ENCODE peak calls at places on chromosomes 11 and 22, in eight cellular contexts. B is neural crest cell, Y is substantia nigra, C is midbrain, N is colonic mucosa, I is endothelial cell, V is HT1080, M is tibial artery. X is an unnamed sample.

GRCh38 chr11:7572001-7572712 is 58.4 kb downstream of the PPFIBP2 start:
- DNase-seq in I (no peak), M (no peak), N (no peak), Y (no peak), B (no peak), V (no peak), C (no peak), X (no peak)

GRCh38 chr11:88533001-88533400 is 195.5 kb upstream of the CTSC start:
- DNase-seq in I (no peak), M (no peak), B (no peak), Y (no peak), C (no peak), N (no peak), V (no peak), X (no peak)

GRCh38 chr11:119339581-119340334 is 925 bp downstream of the C1QTNF5 start:
- DNase-seq in C (peak; percentile 79), M (peak; percentile 61), N (peak; percentile 71), I (peak; percentile 80), Y (peak; percentile 80), V (no peak), B (peak; percentile 78), X (peak; percentile 61)

GRCh38 chr11:66603072-66603471 is 10.1 kb downstream of the CCS start:
- DNase-seq in Y (no peak), V (no peak), I (no peak), C (no peak), B (no peak), N (no peak), M (no peak), X (no peak)

GRCh38 chr22:46043816-46044717 is 67.1 kb upstream of the WNT7B start:
- DNase-seq in B (no peak), N (peak; percentile 69), M (peak; percentile 47), V (no peak), C (no peak), Y (no peak), I (no peak), X (peak; percentile 61)

GRCh38 chr11:419248-420005 is 4.6 kb upstream of the SIGIRR start:
- DNase-seq in M (no peak), Y (no peak), B (no peak), I (no peak), C (no peak), V (no peak), N (no peak), X (no peak)

GRCh38 chr11:64094463-64095223 is 58.9 kb downstream of the FLRT1 start:
- DNase-seq in M (no peak), B (no peak), I (no peak), Y (peak; percentile 33), V (peak; percentile 93), N (no peak), C (no peak), X (no peak)

GRCh38 chr22:32589007-32589406 is 114.4 kb downstream of the FBXO7 start:
- DNase-seq in N (no peak), I (no peak), M (peak; percentile 38), Y (no peak), B (no peak), C (no peak), V (no peak), X (no peak)

GRCh38 chr11:111694851-111695250 is 71.3 kb downstream of the PPP2R1B start:
- DNase-seq in V (peak; percentile 82), N (no peak), M (no peak), Y (no peak), I (no peak), C (no peak), B (peak; percentile 14), X (no peak)

GRCh38 chr22:50674606-50675552 is 2.3 kb downstream of the SHANK3 start:
- DNase-seq in V (no peak), M (no peak), N (peak; percentile 84), I (peak; percentile 53), B (peak; percentile 49), C (no peak), Y (no peak), X (no peak)

GRCh38 chr22:46201059-46201757 is 48.9 kb downstream of the CDPF1 start:
- DNase-seq in I (peak; percentile 22), C (no peak), Y (no peak), N (peak; percentile 80), B (no peak), M (no peak), V (no peak), X (no peak)

GRCh38 chr22:35631597-35631996 is 14.5 kb upstream of the MB start:
- DNase-seq in B (peak; percentile 35), Y (no peak), V (peak; percentile 42), C (no peak), M (no peak), I (peak; percentile 43), N (peak; percentile 70), X (no peak)

GRCh38 chr11:65662247-65662801 is 392 bp downstream of the RELA start:
- DNase-seq in V (no peak), Y (no peak), I (no peak), B (no peak), N (peak; percentile 40), M (no peak), C (no peak), X (no peak)

GRCh38 chr22:29767289-29768051 is at the start of gene UQCR10:
- DNase-seq in I (peak; percentile 89), V (peak; percentile 85), M (peak; percentile 94), N (peak; percentile 93), C (peak; percentile 95), Y (peak; percentile 93), B (peak; percentile 87), X (peak; percentile 79)

GRCh38 chr11:64632237-64632636 is 41.2 kb downstream of the SLC22A12 start:
- DNase-seq in N (no peak), Y (no peak), M (no peak), V (no peak), B (no peak), C (no peak), I (no peak), X (peak; percentile 72)

GRCh38 chr22:24435861-24436351 is 8.5 kb downstream of the ADORA2A start:
- DNase-seq in V (no peak), I (no peak), M (no peak), C (no peak), N (no peak), B (no peak), Y (no peak), X (no peak)

GRCh38 chr22:45083659-45084305 is 74.0 kb upstream of the PHF21B start:
- DNase-seq in Y (no peak), V (peak; percentile 83), C (no peak), I (no peak), N (no peak), B (no peak), M (no peak), X (peak; percentile 6)

GRCh38 chr11:75583710-75584658 is 21.9 kb downstream of the SERPINH1 start:
- DNase-seq in I (peak; percentile 62), Y (peak; percentile 54), V (no peak), B (peak; percentile 43), N (peak; percentile 41), M (peak; percentile 75), C (peak; percentile 71), X (peak; percentile 75)

GRCh38 chr22:47547239-47547661 is 784.8 kb downstream of the TBC1D22A start:
- DNase-seq in C (no peak), Y (no peak), N (no peak), B (no peak), I (no peak), V (no peak), M (no peak), X (no peak)

GRCh38 chr11:86152006-86152862 is 83.3 kb upstream of the PICALM start:
- DNase-seq in B (no peak), M (no peak), Y (peak; percentile 84), I (no peak), N (no peak), C (peak; percentile 90), V (peak; percentile 90), X (peak; percentile 46)

GRCh38 chr11:82733444-82734119 is at the start of gene FAM181B:
- DNase-seq in M (peak; percentile 59), V (no peak), N (peak; percentile 31), Y (peak; percentile 80), I (peak; percentile 63), C (peak; percentile 79), B (peak; percentile 70), X (peak; percentile 83)

GRCh38 chr11:92383430-92383829 is 158.8 kb downstream of the FAT3 start:
- DNase-seq in C (no peak), B (no peak), M (peak; percentile 47), I (no peak), N (no peak), Y (no peak), V (peak; percentile 26), X (no peak)

GRCh38 chr22:50403701-50404101 is 60.6 kb downstream of the PPP6R2 start:
- DNase-seq in I (no peak), B (no peak), C (peak; percentile 49), M (peak; percentile 71), Y (no peak), V (no peak), N (peak; percentile 40), X (peak; percentile 48)